ENCODE peak calls at places on chromosomes 11 and 22, in eight cellular contexts. One of them, this sample, is unnamed.

GRCh38 chr11:46272816-46273427 is 4.5 kb upstream of the CREB3L1 start:
- DNase-seq in ovary: peak; percentile 76
- DNase-seq in psoas muscle: peak; percentile 73
- DNase-seq in naive thymus-derived CD8-positive, alpha-beta T cell: no peak
- DNase-seq in naive B cell: no peak
- DNase-seq in AG08395: peak; percentile 85
- DNase-seq in cardiac muscle cell: no peak
- DNase-seq in pancreas: no peak
- DNase-seq in this sample: peak; percentile 81

GRCh38 chr22:42343551-42344081 is 73.2 kb upstream of the TCF20 start:
- DNase-seq in ovary: no peak
- DNase-seq in psoas muscle: no peak
- DNase-seq in naive thymus-derived CD8-positive, alpha-beta T cell: peak; percentile 25
- DNase-seq in naive B cell: no peak
- DNase-seq in AG08395: peak; percentile 30
- DNase-seq in cardiac muscle cell: peak; percentile 78
- DNase-seq in pancreas: no peak
- DNase-seq in this sample: peak; percentile 47

GRCh38 chr11:10478066-10478465 is 23.0 kb downstream of the AMPD3 start:
- DNase-seq in ovary: no peak
- DNase-seq in psoas muscle: no peak
- DNase-seq in naive thymus-derived CD8-positive, alpha-beta T cell: no peak
- DNase-seq in naive B cell: no peak
- DNase-seq in AG08395: no peak
- DNase-seq in cardiac muscle cell: no peak
- DNase-seq in pancreas: no peak
- DNase-seq in this sample: no peak

GRCh38 chr11:76105637-76106036 is 100.7 kb downstream of the WNT11 start:
- DNase-seq in ovary: no peak
- DNase-seq in psoas muscle: no peak
- DNase-seq in naive thymus-derived CD8-positive, alpha-beta T cell: no peak
- DNase-seq in naive B cell: no peak
- DNase-seq in AG08395: no peak
- DNase-seq in cardiac muscle cell: no peak
- DNase-seq in pancreas: no peak
- DNase-seq in this sample: no peak

GRCh38 chr22:40383905-40384304 is 13.5 kb downstream of the SGSM3 start:
- DNase-seq in ovary: peak; percentile 56
- DNase-seq in psoas muscle: no peak
- DNase-seq in naive thymus-derived CD8-positive, alpha-beta T cell: no peak
- DNase-seq in naive B cell: no peak
- DNase-seq in AG08395: no peak
- DNase-seq in cardiac muscle cell: no peak
- DNase-seq in pancreas: no peak
- DNase-seq in this sample: peak; percentile 59

GRCh38 chr22:37484115-37485005 is 1.8 kb downstream of the MFNG start:
- DNase-seq in ovary: no peak
- DNase-seq in psoas muscle: peak; percentile 69
- DNase-seq in naive thymus-derived CD8-positive, alpha-beta T cell: peak; percentile 72
- DNase-seq in naive B cell: peak; percentile 75
- DNase-seq in AG08395: no peak
- DNase-seq in cardiac muscle cell: no peak
- DNase-seq in pancreas: peak; percentile 80
- DNase-seq in this sample: no peak

GRCh38 chr22:30717331-30717921 is 22.8 kb downstream of the OSBP2 start:
- DNase-seq in ovary: no peak
- DNase-seq in psoas muscle: no peak
- DNase-seq in naive thymus-derived CD8-positive, alpha-beta T cell: no peak
- DNase-seq in naive B cell: no peak
- DNase-seq in AG08395: peak; percentile 74
- DNase-seq in cardiac muscle cell: no peak
- DNase-seq in pancreas: no peak
- DNase-seq in this sample: peak; percentile 76

GRCh38 chr11:131571571-131571970 is 201.2 kb downstream of the NTM start:
- DNase-seq in ovary: no peak
- DNase-seq in psoas muscle: no peak
- DNase-seq in naive thymus-derived CD8-positive, alpha-beta T cell: no peak
- DNase-seq in naive B cell: no peak
- DNase-seq in AG08395: no peak
- DNase-seq in cardiac muscle cell: no peak
- DNase-seq in pancreas: no peak
- DNase-seq in this sample: no peak

GRCh38 chr11:126231725-126232459 is 20.3 kb downstream of the FAM118B start:
- DNase-seq in ovary: no peak
- DNase-seq in psoas muscle: no peak
- DNase-seq in naive thymus-derived CD8-positive, alpha-beta T cell: no peak
- DNase-seq in naive B cell: no peak
- DNase-seq in AG08395: no peak
- DNase-seq in cardiac muscle cell: no peak
- DNase-seq in pancreas: no peak
- DNase-seq in this sample: no peak

GRCh38 chr11:71186861-71187260 is 65.5 kb downstream of the SHANK2 start:
- DNase-seq in ovary: no peak
- DNase-seq in psoas muscle: no peak
- DNase-seq in naive thymus-derived CD8-positive, alpha-beta T cell: no peak
- DNase-seq in naive B cell: no peak
- DNase-seq in AG08395: no peak
- DNase-seq in cardiac muscle cell: no peak
- DNase-seq in pancreas: no peak
- DNase-seq in this sample: no peak

GRCh38 chr11:63705526-63705925 is 24.2 kb downstream of the RTN3 start:
- DNase-seq in ovary: no peak
- DNase-seq in psoas muscle: no peak
- DNase-seq in naive thymus-derived CD8-positive, alpha-beta T cell: no peak
- DNase-seq in naive B cell: no peak
- DNase-seq in AG08395: no peak
- DNase-seq in cardiac muscle cell: no peak
- DNase-seq in pancreas: no peak
- DNase-seq in this sample: no peak

GRCh38 chr11:38014405-38014804 is 1416.4 kb upstream of the RAG2 start:
- DNase-seq in ovary: no peak
- DNase-seq in psoas muscle: no peak
- DNase-seq in naive thymus-derived CD8-positive, alpha-beta T cell: no peak
- DNase-seq in naive B cell: no peak
- DNase-seq in AG08395: no peak
- DNase-seq in cardiac muscle cell: no peak
- DNase-seq in pancreas: no peak
- DNase-seq in this sample: peak; percentile 30

GRCh38 chr11:115659061-115659963 is 155.1 kb upstream of the CADM1 start:
- DNase-seq in ovary: no peak
- DNase-seq in psoas muscle: peak; percentile 29
- DNase-seq in naive thymus-derived CD8-positive, alpha-beta T cell: no peak
- DNase-seq in naive B cell: no peak
- DNase-seq in AG08395: peak; percentile 45
- DNase-seq in cardiac muscle cell: peak; percentile 61
- DNase-seq in pancreas: no peak
- DNase-seq in this sample: peak; percentile 22

GRCh38 chr11:124953753-124954624 is at the start of gene CCDC15:
- DNase-seq in ovary: peak; percentile 97
- DNase-seq in psoas muscle: peak; percentile 98
- DNase-seq in naive thymus-derived CD8-positive, alpha-beta T cell: peak; percentile 92
- DNase-seq in naive B cell: peak; percentile 88
- DNase-seq in AG08395: peak; percentile 97
- DNase-seq in cardiac muscle cell: peak; percentile 98
- DNase-seq in pancreas: peak; percentile 99
- DNase-seq in this sample: peak; percentile 99

GRCh38 chr11:107301886-107302285 is 155.7 kb downstream of the CWF19L2 start:
- DNase-seq in ovary: no peak
- DNase-seq in psoas muscle: no peak
- DNase-seq in naive thymus-derived CD8-positive, alpha-beta T cell: no peak
- DNase-seq in naive B cell: no peak
- DNase-seq in AG08395: no peak
- DNase-seq in cardiac muscle cell: no peak
- DNase-seq in pancreas: no peak
- DNase-seq in this sample: no peak

GRCh38 chr11:87301785-87302540 is 264.2 kb downstream of the TMEM135 start:
- DNase-seq in ovary: no peak
- DNase-seq in psoas muscle: no peak
- DNase-seq in naive thymus-derived CD8-positive, alpha-beta T cell: no peak
- DNase-seq in naive B cell: no peak
- DNase-seq in AG08395: no peak
- DNase-seq in cardiac muscle cell: no peak
- DNase-seq in pancreas: no peak
- DNase-seq in this sample: no peak

GRCh38 chr22:36770946-36771340 is 5.0 kb downstream of the IFT27 start:
- DNase-seq in ovary: no peak
- DNase-seq in psoas muscle: no peak
- DNase-seq in naive thymus-derived CD8-positive, alpha-beta T cell: no peak
- DNase-seq in naive B cell: no peak
- DNase-seq in AG08395: no peak
- DNase-seq in cardiac muscle cell: no peak
- DNase-seq in pancreas: no peak
- DNase-seq in this sample: no peak

GRCh38 chr11:41461057-41461681 is 1.7 kb upstream of the LRRC4C start:
- DNase-seq in ovary: no peak
- DNase-seq in psoas muscle: no peak
- DNase-seq in naive thymus-derived CD8-positive, alpha-beta T cell: no peak
- DNase-seq in naive B cell: no peak
- DNase-seq in AG08395: no peak
- DNase-seq in cardiac muscle cell: no peak
- DNase-seq in pancreas: no peak
- DNase-seq in this sample: no peak

GRCh38 chr11:62324738-62325556 is 12.3 kb upstream of the ASRGL1 start:
- DNase-seq in ovary: no peak
- DNase-seq in psoas muscle: no peak
- DNase-seq in naive thymus-derived CD8-positive, alpha-beta T cell: peak; percentile 70
- DNase-seq in naive B cell: no peak
- DNase-seq in AG08395: peak; percentile 40
- DNase-seq in cardiac muscle cell: peak; percentile 69
- DNase-seq in pancreas: no peak
- DNase-seq in this sample: peak; percentile 45

GRCh38 chr11:45383229-45383628 is 97.1 kb upstream of the SYT13 start:
- DNase-seq in ovary: no peak
- DNase-seq in psoas muscle: no peak
- DNase-seq in naive thymus-derived CD8-positive, alpha-beta T cell: no peak
- DNase-seq in naive B cell: no peak
- DNase-seq in AG08395: peak; percentile 63
- DNase-seq in cardiac muscle cell: no peak
- DNase-seq in pancreas: no peak
- DNase-seq in this sample: peak; percentile 45

GRCh38 chr11:4983851-4984250 is 10.8 kb upstream of the OR51L1 start:
- DNase-seq in ovary: no peak
- DNase-seq in psoas muscle: no peak
- DNase-seq in naive thymus-derived CD8-positive, alpha-beta T cell: no peak
- DNase-seq in naive B cell: no peak
- DNase-seq in AG08395: no peak
- DNase-seq in cardiac muscle cell: no peak
- DNase-seq in pancreas: no peak
- DNase-seq in this sample: no peak

GRCh38 chr11:73271936-73272679 is at the start of gene P2RY6:
- DNase-seq in ovary: no peak
- DNase-seq in psoas muscle: peak; percentile 42
- DNase-seq in naive thymus-derived CD8-positive, alpha-beta T cell: no peak
- DNase-seq in naive B cell: no peak
- DNase-seq in AG08395: peak; percentile 61
- DNase-seq in cardiac muscle cell: no peak
- DNase-seq in pancreas: no peak
- DNase-seq in this sample: peak; percentile 62

GRCh38 chr11:61679301-61679700 is 890 bp upstream of the DAGLA start:
- DNase-seq in ovary: no peak
- DNase-seq in psoas muscle: no peak
- DNase-seq in naive thymus-derived CD8-positive, alpha-beta T cell: no peak
- DNase-seq in naive B cell: no peak
- DNase-seq in AG08395: no peak
- DNase-seq in cardiac muscle cell: no peak
- DNase-seq in pancreas: no peak
- DNase-seq in this sample: no peak

GRCh38 chr22:38422615-38423511 is 32.1 kb downstream of the KCNJ4 start:
- DNase-seq in ovary: no peak
- DNase-seq in psoas muscle: no peak
- DNase-seq in naive thymus-derived CD8-positive, alpha-beta T cell: no peak
- DNase-seq in naive B cell: no peak
- DNase-seq in AG08395: no peak
- DNase-seq in cardiac muscle cell: no peak
- DNase-seq in pancreas: peak; percentile 63
- DNase-seq in this sample: no peak

GRCh38 chr11:33670250-33671011 is 30.2 kb downstream of the C11orf91 start:
- DNase-seq in ovary: no peak
- DNase-seq in psoas muscle: no peak
- DNase-seq in naive thymus-derived CD8-positive, alpha-beta T cell: no peak
- DNase-seq in naive B cell: no peak
- DNase-seq in AG08395: peak; percentile 72
- DNase-seq in cardiac muscle cell: no peak
- DNase-seq in pancreas: no peak
- DNase-seq in this sample: no peak

GRCh38 chr22:37222440-37222971 is 10.2 kb upstream of the SSTR3 start:
- DNase-seq in ovary: no peak
- DNase-seq in psoas muscle: no peak
- DNase-seq in naive thymus-derived CD8-positive, alpha-beta T cell: peak; percentile 54
- DNase-seq in naive B cell: peak; percentile 73
- DNase-seq in AG08395: no peak
- DNase-seq in cardiac muscle cell: no peak
- DNase-seq in pancreas: no peak
- DNase-seq in this sample: no peak

GRCh38 chr11:2401436-2401984 is 960 bp downstream of the TSSC4 start:
- DNase-seq in ovary: no peak
- DNase-seq in psoas muscle: no peak
- DNase-seq in naive thymus-derived CD8-positive, alpha-beta T cell: no peak
- DNase-seq in naive B cell: no peak
- DNase-seq in AG08395: no peak
- DNase-seq in cardiac muscle cell: no peak
- DNase-seq in pancreas: no peak
- DNase-seq in this sample: no peak

GRCh38 chr11:765025-765801 is 12.1 kb downstream of the GATD1 start:
- DNase-seq in ovary: no peak
- DNase-seq in psoas muscle: peak; percentile 57
- DNase-seq in naive thymus-derived CD8-positive, alpha-beta T cell: peak; percentile 72
- DNase-seq in naive B cell: peak; percentile 55
- DNase-seq in AG08395: peak; percentile 67
- DNase-seq in cardiac muscle cell: peak; percentile 64
- DNase-seq in pancreas: peak; percentile 84
- DNase-seq in this sample: peak; percentile 60

GRCh38 chr11:42249956-42250355 is 790.5 kb upstream of the LRRC4C start:
- DNase-seq in ovary: no peak
- DNase-seq in psoas muscle: no peak
- DNase-seq in naive thymus-derived CD8-positive, alpha-beta T cell: no peak
- DNase-seq in naive B cell: no peak
- DNase-seq in AG08395: no peak
- DNase-seq in cardiac muscle cell: no peak
- DNase-seq in pancreas: no peak
- DNase-seq in this sample: no peak

GRCh38 chr22:33519140-33519973 is 400.9 kb downstream of the LARGE1 start:
- DNase-seq in ovary: peak; percentile 67
- DNase-seq in psoas muscle: peak; percentile 17
- DNase-seq in naive thymus-derived CD8-positive, alpha-beta T cell: no peak
- DNase-seq in naive B cell: peak; percentile 72
- DNase-seq in AG08395: peak; percentile 77
- DNase-seq in cardiac muscle cell: peak; percentile 71
- DNase-seq in pancreas: no peak
- DNase-seq in this sample: peak; percentile 7

GRCh38 chr11:126146454-126147192 is 64.8 kb downstream of the RPUSD4 start:
- DNase-seq in ovary: no peak
- DNase-seq in psoas muscle: no peak
- DNase-seq in naive thymus-derived CD8-positive, alpha-beta T cell: no peak
- DNase-seq in naive B cell: no peak
- DNase-seq in AG08395: no peak
- DNase-seq in cardiac muscle cell: no peak
- DNase-seq in pancreas: no peak
- DNase-seq in this sample: no peak

GRCh38 chr11:47464479-47464878 is 15.5 kb upstream of the RAPSN start:
- DNase-seq in ovary: no peak
- DNase-seq in psoas muscle: no peak
- DNase-seq in naive thymus-derived CD8-positive, alpha-beta T cell: no peak
- DNase-seq in naive B cell: no peak
- DNase-seq in AG08395: no peak
- DNase-seq in cardiac muscle cell: no peak
- DNase-seq in pancreas: no peak
- DNase-seq in this sample: no peak

GRCh38 chr11:108307751-108308150 is 84.9 kb downstream of the ATM start:
- DNase-seq in ovary: no peak
- DNase-seq in psoas muscle: no peak
- DNase-seq in naive thymus-derived CD8-positive, alpha-beta T cell: no peak
- DNase-seq in naive B cell: no peak
- DNase-seq in AG08395: no peak
- DNase-seq in cardiac muscle cell: no peak
- DNase-seq in pancreas: no peak
- DNase-seq in this sample: no peak

This sample was measured in MG63.